ENCODE peak calls at places on chromosomes 7 and 10, in nine cellular contexts. Z is neural progenitor cell, A is IMR-90, P is fibroblast of pulmonary artery, I is AG10803, Q is fibroblast of lung, J is colonic mucosa, R is SK-N-MC, B is neuronal stem cell. E is an unnamed sample.

GRCh38 chr10:28253174-28253783 is 49.6 kb downstream of the MPP7 start:
- DNase-seq in Z (no peak), A (no peak), P (no peak), I (peak; percentile 22), Q (peak; percentile 19), J (no peak), R (no peak), B (no peak), E (no peak)

GRCh38 chr10:20855398-20856038 is 41.6 kb downstream of the NEBL start:
- DNase-seq in Z (peak; percentile 18), A (peak; percentile 35), P (peak; percentile 64), I (peak; percentile 41), Q (peak; percentile 29), J (no peak), R (peak; percentile 24), B (peak; percentile 5), E (no peak)

GRCh38 chr7:4113976-4114375 is 568.1 kb upstream of the FOXK1 start:
- DNase-seq in Z (no peak), A (no peak), P (no peak), I (no peak), Q (no peak), J (no peak), R (no peak), B (no peak), E (no peak)

GRCh38 chr10:21950566-21950965 is 53.0 kb downstream of the DNAJC1 start:
- DNase-seq in Z (no peak), A (no peak), P (peak; percentile 15), I (no peak), Q (peak; percentile 53), J (no peak), R (no peak), B (no peak), E (no peak)

GRCh38 chr10:103732339-103732738 is 123.0 kb downstream of the SH3PXD2A start:
- DNase-seq in Z (no peak), A (no peak), P (no peak), I (no peak), Q (no peak), J (no peak), R (no peak), B (no peak), E (no peak)

GRCh38 chr7:117830422-117830954 is 42.8 kb downstream of the CTTNBP2 start:
- DNase-seq in Z (no peak), A (no peak), P (no peak), I (no peak), Q (no peak), J (no peak), R (no peak), B (no peak), E (no peak)

GRCh38 chr7:12436896-12437535 is 33.4 kb upstream of the VWDE start:
- DNase-seq in Z (peak; percentile 64), A (peak; percentile 68), P (peak; percentile 7), I (peak; percentile 9), Q (peak; percentile 65), J (no peak), R (no peak), B (peak; percentile 12), E (peak; percentile 65)

GRCh38 chr10:61870521-61870895 is 31.0 kb upstream of the ARID5B start:
- DNase-seq in Z (peak; percentile 21), A (no peak), P (no peak), I (no peak), Q (no peak), J (no peak), R (peak; percentile 14), B (no peak), E (no peak)

GRCh38 chr10:31723074-31723750 is 205.4 kb downstream of the ARHGAP12 start:
- DNase-seq in Z (no peak), A (peak; percentile 52), P (peak; percentile 37), I (no peak), Q (peak; percentile 41), J (no peak), R (no peak), B (no peak), E (peak; percentile 14)

GRCh38 chr10:132516771-132517725 is 20.5 kb upstream of the INPP5A start:
- DNase-seq in Z (peak; percentile 55), A (peak; percentile 96), P (peak; percentile 96), I (peak; percentile 97), Q (peak; percentile 96), J (peak; percentile 86), R (no peak), B (peak; percentile 51), E (peak; percentile 92)
- H3K4me3 ChIP-seq in Z (peak overlapping the region; percentile 3), A (no peak overlapping the region), P (no peak overlapping the region), I (no peak overlapping the region), Q (no peak overlapping the region), J (no peak overlapping the region), R (no peak overlapping the region), B (no peak overlapping the region), E (peak overlapping the region; percentile 9)

GRCh38 chr10:3095373-3096139 is 28.2 kb downstream of the PFKP start:
- DNase-seq in Z (no peak), A (peak; percentile 100), P (peak; percentile 99), I (peak; percentile 99), Q (peak; percentile 100), J (peak; percentile 50), R (peak; percentile 24), B (no peak), E (peak; percentile 99)
- H3K4me3 ChIP-seq in Z (no peak overlapping the region), A (no peak overlapping the region), P (peak overlapping the region; percentile 27), I (peak overlapping the region; percentile 9), Q (peak overlapping the region; percentile 1), J (no peak overlapping the region), R (peak overlapping the region; percentile 52), B (no peak overlapping the region), E (no peak overlapping the region)

DNA sequence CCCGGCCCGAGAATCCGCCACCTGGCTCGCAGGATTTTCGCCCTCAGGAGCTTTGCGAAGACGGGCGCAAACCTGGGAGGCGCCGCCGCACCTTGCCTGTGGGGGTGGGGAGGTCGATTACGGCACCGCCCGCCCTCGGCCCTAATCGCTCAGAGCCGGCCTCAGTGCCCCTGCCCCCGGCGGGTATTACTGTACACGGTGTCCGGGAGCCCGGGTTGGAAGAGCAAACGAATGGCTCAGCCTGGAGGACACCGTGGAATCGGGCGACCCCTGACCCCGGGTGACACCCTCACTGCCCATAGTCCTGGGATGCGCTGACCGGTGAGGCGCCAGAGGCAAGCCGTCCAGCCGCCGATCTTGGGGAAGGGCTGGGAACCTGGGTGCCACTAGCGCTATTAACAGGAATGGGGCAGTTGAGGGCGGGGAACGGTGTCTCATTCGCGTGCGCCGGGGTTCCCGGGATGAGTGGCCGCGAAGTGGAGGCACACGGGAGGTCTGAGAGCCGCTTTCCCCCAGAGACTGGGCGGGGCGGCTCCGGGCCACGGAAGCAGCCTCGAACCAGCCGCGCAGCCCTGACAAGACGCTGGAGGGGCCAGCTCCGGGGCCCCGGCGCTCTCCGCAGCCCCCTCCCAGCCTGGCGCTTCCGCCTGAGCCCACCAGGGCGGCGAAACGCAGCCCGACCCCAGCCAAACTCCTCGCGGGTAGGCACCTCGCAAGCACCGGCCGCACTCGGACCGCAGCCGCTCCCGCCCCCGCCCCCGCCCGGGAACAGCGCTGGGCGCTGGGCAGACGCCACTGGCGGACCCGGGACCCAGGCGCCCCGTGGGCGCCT is 167.5 kb downstream of the NRF1 start:
- DNase-seq in Z (peak; percentile 47), A (no peak), P (no peak), I (no peak), Q (no peak), J (peak; percentile 23), R (no peak), B (no peak), E (no peak)
- H3K4me3 ChIP-seq in Z (peak overlapping the region; percentile 41), A (no peak overlapping the region), P (no peak overlapping the region), I (no peak overlapping the region), Q (no peak overlapping the region), J (peak overlapping the region; percentile 64), R (peak overlapping the region; percentile 93), B (no peak overlapping the region), E (no peak overlapping the region)

DNA sequence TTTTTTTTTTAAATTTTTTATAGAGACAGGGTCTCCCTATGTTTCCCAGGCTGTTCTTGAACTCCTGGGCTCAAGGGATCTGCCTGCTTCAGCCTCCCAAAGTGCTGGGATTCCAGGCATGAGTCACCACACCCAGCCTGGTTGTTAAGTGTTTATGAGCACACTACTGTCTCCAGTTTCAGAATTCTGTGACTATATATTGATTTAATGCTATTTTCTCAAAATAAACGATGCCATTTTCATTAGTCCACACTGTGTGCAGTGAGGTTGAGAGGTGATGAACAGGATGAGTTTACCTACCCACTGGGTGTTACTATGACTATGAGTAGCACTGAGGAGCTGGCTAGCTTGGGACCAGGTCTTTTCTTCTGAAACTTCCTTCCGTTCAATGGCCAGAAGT is 110.9 kb upstream of the FAM180A start:
- DNase-seq in Z (no peak), A (peak; percentile 29), P (no peak), I (peak; percentile 16), Q (peak; percentile 44), J (no peak), R (no peak), B (no peak), E (peak; percentile 18)
- H3K4me3 ChIP-seq in Z (no peak overlapping the region), A (no peak overlapping the region), P (no peak overlapping the region), I (no peak overlapping the region), Q (no peak overlapping the region), J (no peak overlapping the region), R (no peak overlapping the region), B (no peak overlapping the region), E (no peak overlapping the region)

GRCh38 chr7:158587425-158588084 is at the start of gene PTPRN2:
- DNase-seq in Z (peak; percentile 96), A (peak; percentile 42), P (peak; percentile 56), I (peak; percentile 30), Q (peak; percentile 40), J (peak; percentile 71), R (no peak), B (peak; percentile 71), E (no peak)
- H3K4me3 ChIP-seq in Z (peak within 1 kb of the TSS; percentile 54), A (peak within 1 kb of the TSS; percentile 45), P (peak within 1 kb of the TSS; percentile 37), I (peak within 1 kb of the TSS; percentile 16), Q (no peak within 1 kb of the TSS), J (peak within 1 kb of the TSS; percentile 28), R (peak within 1 kb of the TSS; percentile 40), B (peak within 1 kb of the TSS; percentile 73), E (peak within 1 kb of the TSS; percentile 32)

GRCh38 chr10:19638173-19638872 is 177.9 kb upstream of the PLXDC2 start:
- DNase-seq in Z (no peak), A (peak; percentile 95), P (peak; percentile 86), I (peak; percentile 95), Q (peak; percentile 94), J (no peak), R (no peak), B (no peak), E (peak; percentile 94)
- H3K4me3 ChIP-seq in Z (no peak overlapping the region), A (peak overlapping the region; percentile 16), P (peak overlapping the region; percentile 36), I (peak overlapping the region; percentile 30), Q (peak overlapping the region; percentile 35), J (no peak overlapping the region), R (peak overlapping the region; percentile 51), B (no peak overlapping the region), E (peak overlapping the region; percentile 36)

E was measured in brain microvascular endothelial cell.